ENCODE peak calls at places on chromosomes 2 and 18, in five cellular contexts. S, X, G, P and C are unnamed samples.

GRCh38 chr18:9987355-9987754 is 73.5 kb downstream of the VAPA start:
- DNase-seq in S (no peak), X (no peak), G (no peak), P (peak; percentile 62), C (no peak)

GRCh38 chr2:120132190-120132589 is 91.0 kb downstream of the TMEM185B start:
- DNase-seq in S (no peak), X (no peak), G (no peak), P (no peak), C (no peak)

GRCh38 chr2:176388886-176389285 is 119.6 kb downstream of the MTX2 start:
- DNase-seq in P (no peak), G (no peak), S (no peak), X (no peak), C (peak; percentile 21)

GRCh38 chr2:205197468-205198129 is 484.7 kb upstream of the NRP2 start:
- DNase-seq in P (no peak), S (no peak), X (no peak), G (no peak), C (peak; percentile 47)

GRCh38 chr2:40028792-40029488 is 249.9 kb upstream of the THUMPD2 start:
- DNase-seq in P (no peak), X (no peak), G (no peak), S (peak; percentile 82), C (no peak)

GRCh38 chr18:37452015-37452414 is 113.6 kb downstream of the CELF4 start:
- DNase-seq in P (no peak), G (no peak), X (no peak), S (no peak), C (no peak)

GRCh38 chr2:24365051-24365450 is 4.7 kb upstream of the ITSN2 start:
- DNase-seq in P (peak; percentile 35), G (peak; percentile 95), S (no peak), X (no peak), C (peak; percentile 55)

GRCh38 chr2:20223345-20224190 is 1.4 kb downstream of the SDC1 start:
- DNase-seq in G (peak; percentile 86), X (no peak), P (peak; percentile 39), S (no peak), C (peak; percentile 50)

GRCh38 chr2:48157150-48157549 is 250.9 kb upstream of the FBXO11 start:
- DNase-seq in S (no peak), G (no peak), X (no peak), P (no peak), C (no peak)

GRCh38 chr2:100978582-100979051 is 23.5 kb upstream of the RPL31 start:
- DNase-seq in S (peak; percentile 6), G (no peak), P (no peak), X (no peak), C (no peak)

GRCh38 chr2:233495503-233496496 is 70.8 kb downstream of the USP40 start:
- DNase-seq in X (no peak), S (no peak), P (no peak), G (no peak), C (no peak)

GRCh38 chr2:30229596-30229995 is 1.7 kb upstream of the LBH start:
- DNase-seq in G (no peak), X (no peak), S (no peak), P (no peak), C (no peak)

GRCh38 chr18:76572517-76573247 is 77.6 kb upstream of the ZNF516 start:
- DNase-seq in S (peak; percentile 1), P (no peak), G (no peak), X (no peak), C (peak; percentile 42)

GRCh38 chr2:24404582-24404981 is 44.2 kb upstream of the ITSN2 start:
- DNase-seq in X (no peak), S (no peak), P (no peak), G (no peak), C (peak; percentile 58)

GRCh38 chr2:71788601-71789240 is 335.4 kb downstream of the DYSF start:
- DNase-seq in G (no peak), S (no peak), X (no peak), P (no peak), C (no peak)

GRCh38 chr18:2883137-2883671 is 36.4 kb downstream of the EMILIN2 start:
- DNase-seq in G (no peak), S (peak; percentile 84), X (no peak), P (no peak), C (no peak)

GRCh38 chr2:109525836-109526235 is 87.9 kb downstream of the SEPTIN10 start:
- DNase-seq in P (no peak), G (no peak), X (no peak), S (no peak), C (no peak)

GRCh38 chr2:41737888-41738287 is 309.9 kb upstream of the PKDCC start:
- DNase-seq in P (no peak), X (no peak), S (no peak), G (no peak), C (no peak)

GRCh38 chr2:106183093-106183837 is 10.8 kb downstream of the UXS1 start:
- DNase-seq in P (peak; percentile 48), X (no peak), G (no peak), S (no peak), C (no peak)

GRCh38 chr2:100909571-100909970 is 89.6 kb downstream of the NPAS2 start:
- DNase-seq in X (no peak), P (no peak), S (no peak), G (no peak), C (no peak)

GRCh38 chr2:188675391-188676011 is 298.7 kb upstream of the COL3A1 start:
- DNase-seq in G (no peak), S (no peak), P (no peak), X (no peak), C (no peak)

GRCh38 chr2:150413416-150413815 is 74.1 kb downstream of the RND3 start:
- DNase-seq in P (no peak), X (no peak), S (no peak), G (no peak), C (no peak)

GRCh38 chr2:98464772-98465310 is 20.2 kb downstream of the INPP4A start:
- DNase-seq in G (no peak), S (peak; percentile 13), X (no peak), P (no peak), C (no peak)

GRCh38 chr2:221309888-221310287 is 262.2 kb downstream of the EPHA4 start:
- DNase-seq in X (no peak), G (no peak), S (no peak), P (no peak), C (no peak)

GRCh38 chr2:48600204-48600813 is 17.3 kb upstream of the GTF2A1L start:
- DNase-seq in G (no peak), P (no peak), X (peak; percentile 21), S (peak; percentile 40), C (peak; percentile 57)

GRCh38 chr2:238108423-238109201 is 8.5 kb downstream of the ESPNL start:
- DNase-seq in P (no peak), X (no peak), G (peak; percentile 73), S (peak; percentile 94), C (no peak)

GRCh38 chr2:45128580-45128997 is 119.3 kb upstream of the SIX2 start:
- DNase-seq in X (peak; percentile 77), G (no peak), P (no peak), S (no peak), C (peak; percentile 98)

GRCh38 chr2:85741211-85741610 is 12.6 kb upstream of the ATOH8 start:
- DNase-seq in G (no peak), P (no peak), S (no peak), X (no peak), C (no peak)

GRCh38 chr2:151852260-151853069 is 24.2 kb upstream of the ARL5A start:
- DNase-seq in G (no peak), X (no peak), S (no peak), P (no peak), C (no peak)

GRCh38 chr2:119786312-119786711 is 26.6 kb downstream of the PTPN4 start:
- DNase-seq in G (no peak), S (no peak), X (no peak), P (no peak), C (no peak)

DNA sequence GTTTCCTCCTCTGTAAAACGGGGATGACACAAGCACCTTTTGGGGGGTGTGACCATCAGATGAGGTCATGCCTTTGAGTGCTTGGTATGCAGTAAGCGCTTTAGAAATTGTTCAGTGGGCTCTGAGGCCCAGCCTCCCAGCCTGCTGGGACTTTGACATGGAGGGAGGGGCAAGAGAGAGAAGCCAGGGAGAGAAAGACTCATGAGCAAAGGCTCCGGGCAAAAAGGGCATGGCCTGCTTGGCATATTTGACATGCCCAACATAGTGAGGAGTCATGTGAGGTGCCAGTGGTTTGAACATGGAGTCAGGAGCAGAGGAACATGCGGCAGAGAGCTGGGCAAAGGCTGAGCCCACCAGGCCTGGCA is 14.0 kb downstream of the TNS1 start:
- DNase-seq in X (no peak), S (no peak), G (peak; percentile 73), P (no peak), C (no peak)
- TF ChIP-seq CTCF in X (peak; percentile 45), S (peak; percentile 62), G (no peak), P (no peak), C (no peak)

GRCh38 chr2:54728669-54729120 is 5.2 kb downstream of the EML6 start:
- DNase-seq in S (no peak), P (no peak), G (no peak), X (peak; percentile 74), C (peak; percentile 80)
- TF ChIP-seq CTCF in S (peak; percentile 52), P (no peak), G (no peak), X (no peak), C (no peak)

GRCh38 chr2:240664622-240665021 is 18.1 kb downstream of the AQP12B start:
- DNase-seq in G (no peak), P (no peak), S (no peak), X (no peak), C (no peak)

GRCh38 chr2:240662681-240663080 is 20.0 kb downstream of the AQP12B start:
- DNase-seq in S (no peak), G (no peak), X (no peak), P (no peak), C (peak; percentile 3)

DNA sequence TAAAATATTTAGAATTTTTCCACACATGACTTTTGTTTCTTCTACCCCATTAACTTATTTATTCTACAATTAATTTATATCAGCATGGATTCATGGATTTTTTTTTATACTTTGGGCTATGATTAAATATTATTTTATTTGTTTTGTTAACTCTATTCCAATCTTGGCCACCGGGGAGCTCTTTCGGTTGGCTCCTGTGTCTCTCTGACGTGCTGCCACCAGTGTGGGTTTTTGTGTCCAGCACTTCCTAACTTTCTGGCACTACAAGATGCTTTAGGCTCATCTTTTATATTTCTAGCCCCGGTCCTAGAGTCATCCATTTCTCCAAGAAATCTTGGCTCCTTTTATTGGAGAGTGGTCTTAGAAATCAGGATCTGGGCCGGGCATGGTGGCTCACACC is 18.9 kb downstream of the AQP12B start:
- DNase-seq in P (no peak), S (no peak), G (no peak), X (no peak), C (no peak)
- TF ChIP-seq CTCF in P (no peak), S (peak; percentile 40), G (no peak), X (no peak), C (no peak)

GRCh38 chr2:182101263-182101662 is 115.6 kb downstream of the PPP1R1C start:
- DNase-seq in G (no peak), S (peak; percentile 18), P (no peak), X (peak; percentile 4), C (peak; percentile 10)
- TF ChIP-seq CTCF in G (no peak), S (peak; percentile 60), P (no peak), X (no peak), C (peak; percentile 22)